ENCODE peak calls at places on chromosomes 2 and 18, in eight cellular contexts. Y is AG08395; D is kidney; T is Peyer's patch; L is naive thymus-derived CD4-positive, alpha-beta T cell; X is left lung; S is astrocyte of the spinal cord; E is GM10248. C is an unnamed sample.
A peak's percentile ranks its signal among the peaks of the same experiment; 100 is the strongest.

GRCh38 chr2:207188601-207189000 is 22.9 kb upstream of the KLF7 start:
- DNase-seq in S (peak; percentile 67), X (no peak), L (no peak), T (no peak), D (no peak), E (no peak), Y (peak; percentile 46), C (peak; percentile 57)

GRCh38 chr2:102147935-102148334 is 5.4 kb downstream of the IL1R1 start:
- DNase-seq in Y (no peak), T (no peak), X (no peak), S (peak; percentile 58), D (no peak), L (peak; percentile 53), E (no peak), C (no peak)

GRCh38 chr2:122575076-122575475 is 819.6 kb downstream of the TSN start:
- DNase-seq in L (no peak), E (no peak), S (no peak), X (no peak), D (no peak), Y (no peak), T (no peak), C (no peak)

GRCh38 chr2:196365132-196365531 is 193.8 kb upstream of the STK17B start:
- DNase-seq in S (no peak), Y (no peak), L (no peak), X (no peak), E (no peak), T (no peak), D (no peak), C (no peak)

GRCh38 chr2:128178650-128179460 is 87.9 kb downstream of the UGGT1 start:
- DNase-seq in S (peak; percentile 68), E (peak; percentile 32), X (no peak), L (no peak), D (no peak), T (peak; percentile 79), Y (peak; percentile 81), C (no peak)

GRCh38 chr2:220096406-220096805 is 469.0 kb downstream of the SLC4A3 start:
- DNase-seq in Y (no peak), S (no peak), L (no peak), X (no peak), T (no peak), E (no peak), D (no peak), C (no peak)

GRCh38 chr2:239288951-239289481 is 111.8 kb downstream of the HDAC4 start:
- DNase-seq in X (peak; percentile 26), D (no peak), L (no peak), T (no peak), Y (no peak), S (no peak), E (peak; percentile 72), C (no peak)

GRCh38 chr2:240400319-240401161 is 34.9 kb upstream of the GPC1 start:
- DNase-seq in X (peak; percentile 18), T (peak; percentile 38), E (no peak), L (no peak), Y (no peak), S (no peak), D (peak; percentile 64), C (no peak)

GRCh38 chr2:162293122-162293781 is 25.2 kb downstream of the IFIH1 start:
- DNase-seq in X (no peak), D (no peak), Y (no peak), T (no peak), L (no peak), E (no peak), S (peak; percentile 27), C (no peak)

GRCh38 chr2:27723372-27724144 is 48.0 kb upstream of the MRPL33 start:
- DNase-seq in X (peak; percentile 71), L (no peak), Y (peak; percentile 78), D (no peak), E (peak; percentile 56), T (peak; percentile 79), S (peak; percentile 76), C (peak; percentile 28)

GRCh38 chr2:73386894-73387636 is 1.4 kb downstream of the ALMS1 start:
- DNase-seq in S (peak; percentile 1), X (no peak), D (no peak), Y (no peak), L (no peak), T (no peak), E (no peak), C (no peak)

GRCh38 chr2:126642031-126642430 is 13.9 kb upstream of the GYPC start:
- DNase-seq in Y (no peak), S (no peak), T (no peak), X (no peak), D (no peak), E (no peak), L (no peak), C (no peak)

GRCh38 chr2:237298323-237299118 is 115.4 kb downstream of the COL6A3 start:
- DNase-seq in L (no peak), D (peak; percentile 51), E (no peak), S (peak; percentile 76), Y (peak; percentile 69), X (peak; percentile 66), T (peak; percentile 69), C (peak; percentile 11)

GRCh38 chr2:57798346-57798745 is 248.3 kb upstream of the VRK2 start:
- DNase-seq in E (no peak), D (no peak), T (no peak), Y (no peak), S (no peak), X (no peak), L (no peak), C (no peak)

GRCh38 chr2:119934319-119934718 is 78.6 kb upstream of the EPB41L5 start:
- DNase-seq in D (no peak), S (no peak), X (no peak), E (no peak), L (no peak), T (no peak), Y (no peak), C (no peak)

GRCh38 chr2:54042908-54043620 is 72.3 kb upstream of the PSME4 start:
- DNase-seq in X (no peak), S (no peak), Y (no peak), E (no peak), D (no peak), T (no peak), L (no peak), C (no peak)

GRCh38 chr2:62300925-62301324 is 105.0 kb downstream of the B3GNT2 start:
- DNase-seq in E (no peak), Y (no peak), S (no peak), X (no peak), L (no peak), T (no peak), D (no peak), C (no peak)

GRCh38 chr2:79393806-79394484 is 118.9 kb upstream of the CTNNA2 start:
- DNase-seq in X (no peak), D (peak; percentile 38), T (no peak), Y (no peak), S (peak; percentile 5), L (no peak), E (no peak), C (no peak)

GRCh38 chr2:57437077-57437476 is 609.5 kb upstream of the VRK2 start:
- DNase-seq in E (no peak), D (no peak), Y (no peak), X (no peak), S (no peak), T (no peak), L (no peak), C (no peak)

GRCh38 chr2:3423492-3424170 is 44.1 kb downstream of the TRAPPC12 start:
- DNase-seq in E (peak; percentile 69), X (peak; percentile 55), D (no peak), Y (peak; percentile 69), T (peak; percentile 90), S (peak; percentile 50), L (peak; percentile 82), C (no peak)

GRCh38 chr2:11480859-11481258 is 14.9 kb upstream of the E2F6 start:
- DNase-seq in E (no peak), L (no peak), T (no peak), X (no peak), D (no peak), Y (no peak), S (no peak), C (no peak)

GRCh38 chr2:18749912-18750526 is 160.7 kb upstream of the NT5C1B start:
- DNase-seq in Y (peak; percentile 33), T (peak; percentile 59), L (peak; percentile 22), X (peak; percentile 34), E (peak; percentile 20), S (peak; percentile 73), D (no peak), C (peak; percentile 61)

GRCh38 chr2:158718851-158719250 is 76.3 kb upstream of the DAPL1 start:
- DNase-seq in Y (no peak), E (no peak), D (no peak), T (no peak), X (no peak), S (no peak), L (no peak), C (no peak)

GRCh38 chr2:1653137-1653789 is 91.1 kb downstream of the PXDN start:
- DNase-seq in S (peak; percentile 97), Y (peak; percentile 97), X (peak; percentile 48), D (peak; percentile 90), T (peak; percentile 63), E (no peak), L (no peak), C (no peak)

GRCh38 chr18:77208969-77209368 is 40.7 kb upstream of the GALR1 start:
- DNase-seq in Y (peak; percentile 15), T (peak; percentile 74), L (no peak), E (peak; percentile 71), X (peak; percentile 53), S (peak; percentile 83), D (no peak), C (no peak)

GRCh38 chr2:180291060-180291459 is 284.0 kb upstream of the CWC22 start:
- DNase-seq in X (no peak), L (no peak), Y (peak; percentile 25), T (no peak), E (no peak), D (no peak), S (peak; percentile 41), C (no peak)

GRCh38 chr18:28176933-28177827 is at the start of gene CDH2:
- DNase-seq in E (peak; percentile 26), S (peak; percentile 96), Y (peak; percentile 81), L (peak; percentile 31), X (peak; percentile 46), T (no peak), D (peak; percentile 78), C (peak; percentile 52)